ENCODE peak calls at places on chromosomes 3 and 15, in ten cellular contexts. J is AG09309, R is upper lobe of right lung, X is endothelial cell, O is heart left ventricle, V is heart right ventricle, B is HFFc6, E is psoas muscle, A is MCF 10A, F is lung. S is an unnamed sample.

GRCh38 chr15:34336947-34337556 is 529 bp downstream of the SLC12A6 start:
- DNase-seq in X (peak), O (no peak), A (no peak), B (no peak), J (no peak), R (no peak), F (no peak), V (no peak), E (no peak), S (no peak)

GRCh38 chr3:18211116-18211515 is 214.0 kb downstream of the SATB1 start:
- DNase-seq in J (no peak), A (no peak), B (no peak), F (no peak), V (no peak), X (no peak), R (no peak), E (no peak), O (no peak), S (no peak)

GRCh38 chr3:107796786-107797185 is 274.0 kb downstream of the BBX start:
- DNase-seq in J (peak), R (no peak), V (no peak), O (no peak), F (no peak), B (no peak), A (peak), X (no peak), E (no peak), S (no peak)

GRCh38 chr3:160677459-160677901 is 520 bp downstream of the ARL14 start:
- DNase-seq in O (no peak), A (peak), V (no peak), R (no peak), F (no peak), E (no peak), X (no peak), B (peak), J (no peak), S (no peak)

GRCh38 chr3:96069065-96069464 is 745.3 kb upstream of the EPHA6 start:
- DNase-seq in B (no peak), V (no peak), E (no peak), J (no peak), A (no peak), F (no peak), X (no peak), R (peak), O (no peak), S (no peak)

GRCh38 chr3:37905987-37906674 is 44.5 kb downstream of the CTDSPL start:
- DNase-seq in A (no peak), E (no peak), F (no peak), J (peak), V (no peak), X (no peak), R (no peak), O (peak), B (peak), S (no peak)

GRCh38 chr3:57402675-57403074 is 110.2 kb upstream of the ASB14 start:
- DNase-seq in B (no peak), F (no peak), O (no peak), E (no peak), A (no peak), R (no peak), V (no peak), J (no peak), X (no peak), S (no peak)

GRCh38 chr3:134711284-134711683 is 60.5 kb upstream of the KY start:
- DNase-seq in R (no peak), X (no peak), O (no peak), B (peak), E (no peak), F (no peak), V (no peak), J (no peak), A (peak), S (no peak)

GRCh38 chr3:105744202-105744601 is 124.6 kb downstream of the CBLB start:
- DNase-seq in J (no peak), F (no peak), E (no peak), A (no peak), O (no peak), V (no peak), B (no peak), X (no peak), R (no peak), S (no peak)

GRCh38 chr3:113649169-113649833 is 47.1 kb downstream of the USF3 start:
- DNase-seq in O (no peak), J (no peak), B (no peak), V (no peak), R (no peak), E (no peak), F (no peak), A (no peak), X (no peak), S (no peak)

GRCh38 chr3:57596495-57597239 is 477 bp downstream of the ARF4 start:
- DNase-seq in J (peak), X (peak), O (peak), F (peak), V (peak), E (peak), R (peak), B (peak), A (peak), S (peak)

GRCh38 chr3:52403955-52404354 is 40.9 kb downstream of the SEMA3G start:
- DNase-seq in O (peak), R (peak), X (no peak), E (peak), V (no peak), F (no peak), A (no peak), J (no peak), B (no peak), S (no peak)

GRCh38 chr3:48952510-48953118 is 34.0 kb downstream of the ARIH2 start:
- DNase-seq in A (peak), B (no peak), X (peak), O (no peak), E (no peak), R (no peak), F (peak), J (no peak), V (peak), S (peak)

GRCh38 chr15:72205896-72206676 is 8.5 kb upstream of the GRAMD2A start:
- DNase-seq in V (no peak), X (no peak), R (no peak), E (no peak), O (no peak), B (no peak), F (no peak), J (no peak), A (no peak), S (no peak)

GRCh38 chr15:101322016-101322695 is 27.1 kb upstream of the SNRPA1 start:
- DNase-seq in E (no peak), O (no peak), R (peak), A (no peak), X (no peak), F (no peak), J (no peak), B (no peak), V (no peak), S (no peak)

GRCh38 chr3:160886421-160886820 is 130.4 kb downstream of the PPM1L start:
- DNase-seq in J (no peak), R (no peak), X (no peak), A (no peak), F (no peak), E (no peak), V (no peak), O (no peak), B (no peak), S (no peak)

GRCh38 chr3:118400886-118401285 is 633.8 kb downstream of the IGSF11 start:
- DNase-seq in O (no peak), R (no peak), V (no peak), J (no peak), B (no peak), X (no peak), F (no peak), E (no peak), A (peak), S (no peak)

GRCh38 chr3:37163262-37164020 is 10.9 kb downstream of the LRRFIP2 start:
- DNase-seq in V (no peak), J (peak), E (no peak), O (no peak), F (no peak), B (peak), R (no peak), X (peak), A (no peak), S (no peak)

GRCh38 chr15:39553947-39554731 is 26.7 kb upstream of the THBS1 start:
- DNase-seq in E (no peak), V (no peak), X (no peak), A (peak), O (no peak), B (no peak), R (no peak), F (no peak), J (no peak), S (no peak)

GRCh38 chr15:90101969-90102890 is at the start of gene IDH2:
- DNase-seq in R (peak), J (no peak), V (peak), F (peak), E (peak), A (peak), B (peak), X (peak), O (peak), S (peak)

GRCh38 chr15:30990036-30990435 is 1.4 kb downstream of the MTMR10 start:
- DNase-seq in B (no peak), A (peak), V (no peak), R (no peak), O (no peak), J (no peak), X (no peak), F (no peak), E (no peak), S (no peak)

GRCh38 chr15:64009798-64010241 is 36.5 kb downstream of the DAPK2 start:
- DNase-seq in F (no peak), B (peak), J (no peak), A (peak), O (no peak), X (no peak), E (no peak), V (no peak), R (no peak), S (no peak)

GRCh38 chr15:53384417-53384816 is 375.0 kb downstream of the WDR72 start:
- DNase-seq in X (peak), O (no peak), B (no peak), J (no peak), A (no peak), R (peak), E (no peak), F (no peak), V (no peak), S (peak)

GRCh38 chr15:99135194-99135593 is 30.3 kb downstream of the SYNM start:
- DNase-seq in B (no peak), E (no peak), V (no peak), O (no peak), X (no peak), A (no peak), F (no peak), J (no peak), R (no peak), S (no peak)

GRCh38 chr15:88580532-88580931 is 34.1 kb upstream of the DET1 start:
- DNase-seq in V (no peak), O (no peak), R (no peak), X (no peak), F (no peak), A (no peak), J (no peak), E (no peak), B (no peak), S (no peak)

GRCh38 chr3:5136619-5137429 is 14.7 kb downstream of the ARL8B start:
- DNase-seq in V (no peak), J (no peak), A (peak), F (no peak), E (no peak), O (no peak), X (no peak), R (no peak), B (peak), S (no peak)

GRCh38 chr3:159458010-159458409 is 530.6 kb upstream of the IL12A start:
- DNase-seq in E (no peak), R (no peak), B (peak), A (peak), O (no peak), J (peak), V (no peak), F (no peak), X (no peak), S (no peak)

GRCh38 chr3:98343647-98344507 is 9.8 kb upstream of the OR5K4 start:
- DNase-seq in B (peak), F (no peak), V (no peak), R (no peak), A (peak), X (peak), O (no peak), J (no peak), E (no peak), S (no peak)

GRCh38 chr15:85671156-85671555 is 123.6 kb downstream of the KLHL25 start:
- DNase-seq in B (no peak), A (no peak), X (no peak), F (no peak), O (no peak), R (no peak), J (no peak), E (no peak), V (no peak), S (no peak)

GRCh38 chr3:194549853-194550252 is 63.1 kb upstream of the ATP13A3 start:
- DNase-seq in O (no peak), E (no peak), R (no peak), B (no peak), X (no peak), V (no peak), J (no peak), A (no peak), F (no peak), S (no peak)

GRCh38 chr3:107913671-107914070 is 177.2 kb downstream of the CD47 start:
- DNase-seq in V (no peak), E (no peak), F (no peak), A (no peak), B (no peak), J (no peak), X (no peak), R (no peak), O (no peak), S (no peak)

GRCh38 chr15:40582726-40583246 is 11.3 kb upstream of the KNL1 start:
- DNase-seq in J (no peak), O (no peak), A (no peak), R (no peak), F (peak), B (no peak), X (no peak), V (no peak), E (no peak), S (no peak)

GRCh38 chr3:171199473-171199829 is 172.9 kb upstream of the SLC2A2 start:
- DNase-seq in E (no peak), A (no peak), B (no peak), F (no peak), X (no peak), V (no peak), R (no peak), J (no peak), O (no peak), S (no peak)

GRCh38 chr3:184602406-184603155 is 41.0 kb downstream of the EPHB3 start:
- DNase-seq in V (no peak), E (peak), B (no peak), O (no peak), R (no peak), A (peak), X (no peak), J (no peak), F (no peak), S (no peak)

GRCh38 chr15:58043192-58043903 is 22.2 kb downstream of the ALDH1A2 start:
- DNase-seq in A (peak), R (no peak), V (peak), O (peak), E (peak), B (peak), F (no peak), X (peak), J (no peak), S (peak)

GRCh38 chr3:140276698-140277097 is 341.7 kb downstream of the CLSTN2 start:
- DNase-seq in E (no peak), V (no peak), B (no peak), F (peak), R (no peak), J (no peak), X (peak), A (peak), O (no peak), S (peak)
- TF ChIP-seq CTCF in E (peak), V (peak), B (no peak), F (peak), R (peak), J (peak), X (no peak), A (no peak), O (no peak), S (peak)

GRCh38 chr3:10709110-10709781 is 106.8 kb upstream of the SLC6A11 start:
- DNase-seq in R (no peak), O (no peak), F (no peak), X (no peak), E (no peak), J (no peak), B (no peak), V (no peak), A (no peak), S (no peak)
- TF ChIP-seq CTCF in R (no peak), O (no peak), F (no peak), X (no peak), E (no peak), J (no peak), B (no peak), V (no peak), A (no peak), S (no peak)

GRCh38 chr3:71069797-71070196 is 513.7 kb downstream of the FOXP1 start:
- DNase-seq in E (peak), O (peak), R (no peak), F (peak), A (peak), B (no peak), V (peak), X (peak), J (no peak), S (peak)
- TF ChIP-seq CTCF in E (peak), O (peak), R (peak), F (peak), A (peak), B (peak), V (peak), X (peak), J (peak), S (peak)

GRCh38 chr3:8501388-8502131 is at the start of gene LMCD1:
- DNase-seq in B (peak), R (peak), E (peak), A (peak), V (peak), F (peak), O (peak), J (peak), X (peak), S (peak)
- TF ChIP-seq CTCF in B (peak), R (peak), E (peak), A (no peak), V (peak), F (no peak), O (peak), J (peak), X (no peak), S (no peak)

GRCh38 chr3:54563661-54564200 is 364.1 kb downstream of the LRTM1 start:
- DNase-seq in F (no peak), R (no peak), E (no peak), B (no peak), J (no peak), A (no peak), X (no peak), V (no peak), O (no peak), S (no peak)
- TF ChIP-seq CTCF in F (no peak), R (no peak), E (no peak), B (no peak), J (no peak), A (no peak), X (no peak), V (no peak), O (no peak), S (no peak)

GRCh38 chr3:187150186-187150585 is 10.9 kb upstream of the RPL39L start:
- DNase-seq in R (no peak), F (no peak), J (no peak), A (no peak), X (no peak), O (no peak), V (no peak), B (no peak), E (no peak), S (no peak)

GRCh38 chr3:187146389-187146788 is 7.1 kb upstream of the RPL39L start:
- DNase-seq in B (no peak), R (no peak), E (no peak), O (no peak), F (no peak), V (no peak), A (no peak), J (no peak), X (no peak), S (no peak)

DNA sequence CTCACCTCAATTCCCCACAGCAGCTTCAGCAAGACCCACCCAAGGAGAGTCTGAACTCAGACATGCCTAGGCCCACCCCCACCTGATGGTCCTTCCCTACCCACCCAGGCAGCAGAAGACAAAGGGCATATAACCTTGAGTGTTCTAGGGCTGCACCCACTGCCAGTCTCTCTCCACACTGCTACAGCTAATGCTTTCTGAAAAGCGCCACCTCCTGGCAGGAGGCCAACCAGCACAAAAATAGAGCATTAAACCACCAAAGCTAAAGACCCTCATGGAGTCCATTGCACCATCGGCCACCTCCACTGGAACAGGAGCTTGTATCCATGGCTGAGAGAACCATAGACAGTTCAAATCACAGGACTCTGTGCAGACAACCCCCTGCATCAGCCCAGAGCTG is 11.3 kb upstream of the RPL39L start:
- DNase-seq in F (no peak), E (no peak), R (no peak), B (no peak), X (peak), O (no peak), V (no peak), J (no peak), A (no peak), S (peak)
- TF ChIP-seq CTCF in F (no peak), E (no peak), R (peak), B (no peak), X (no peak), O (no peak), V (peak), J (no peak), A (no peak), S (no peak)

DNA sequence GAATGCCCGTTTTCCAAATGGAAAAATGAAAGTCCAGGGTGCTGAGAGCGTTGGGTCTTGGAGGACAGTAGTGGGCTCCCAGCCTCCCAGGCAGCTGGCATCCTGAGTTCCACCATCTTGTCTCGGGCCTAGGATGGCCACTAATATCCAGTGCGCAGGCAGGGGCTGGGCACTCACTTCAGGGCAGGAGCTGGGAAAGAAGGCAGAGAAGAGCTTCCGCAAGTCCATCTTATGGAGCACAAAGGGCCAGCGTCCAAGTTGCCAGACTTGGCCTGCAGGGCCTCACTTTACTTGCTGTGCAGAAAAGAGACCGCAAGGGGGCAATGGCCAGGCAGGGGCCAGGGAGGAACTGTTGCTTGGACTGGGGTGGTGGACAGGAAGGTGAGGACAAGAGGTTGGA is 46.1 kb downstream of the IQSEC1 start:
- DNase-seq in X (peak), B (no peak), F (no peak), J (no peak), V (no peak), E (no peak), A (no peak), R (peak), O (peak), S (peak)
- TF ChIP-seq CTCF in X (no peak), B (no peak), F (no peak), J (no peak), V (no peak), E (no peak), A (no peak), R (no peak), O (no peak), S (no peak)